ENCODE peak calls at places on chromosome 2, in seven cellular contexts. F is Caki2; M is hypothalamus; N is substantia nigra; D is NCI-H1105 treated with DMSO at 0.1 percent for 48 hours; X is activated CD4-positive, alpha-beta T cell treated with anti-CD3 and anti-CD28 coated beads for 4 hours; R is fibroblast of the aortic adventitia. L is an unnamed sample.

GRCh38 chr2:97712693-97713295 is 582 bp upstream of the ZAP70 start:
- DNase-seq in F (no peak), M (no peak), N (no peak), D (no peak), X (peak; percentile 62), R (no peak), L (no peak)

GRCh38 chr2:111930875-111931274 is 32.5 kb downstream of the MERTK start:
- DNase-seq in F (peak; percentile 69), M (no peak), N (no peak), D (no peak), X (no peak), R (peak; percentile 82), L (no peak)

GRCh38 chr2:233076749-233077148 is 16.6 kb downstream of the INPP5D start:
- DNase-seq in F (no peak), M (no peak), N (no peak), D (no peak), X (no peak), R (no peak), L (no peak)

GRCh38 chr2:74081030-74081429 is 66.7 kb downstream of the BOLA3 start:
- DNase-seq in F (no peak), M (no peak), N (no peak), D (no peak), X (no peak), R (no peak), L (no peak)

GRCh38 chr2:62817348-62817747 is 111.8 kb downstream of the EHBP1 start:
- DNase-seq in F (no peak), M (no peak), N (no peak), D (no peak), X (no peak), R (no peak), L (no peak)

GRCh38 chr2:231479455-231479854 is 15.2 kb upstream of the NCL start:
- DNase-seq in F (no peak), M (no peak), N (no peak), D (no peak), X (no peak), R (no peak), L (no peak)

GRCh38 chr2:157837851-157838441 is 38.2 kb downstream of the ACVR1 start:
- DNase-seq in F (no peak), M (no peak), N (peak; percentile 13), D (peak; percentile 78), X (no peak), R (peak; percentile 57), L (no peak)

GRCh38 chr2:225020157-225020864 is 22.0 kb downstream of the DOCK10 start:
- DNase-seq in F (no peak), M (no peak), N (no peak), D (no peak), X (no peak), R (no peak), L (no peak)

GRCh38 chr2:11746807-11747459 is 501 bp downstream of the LPIN1 start:
- DNase-seq in F (no peak), M (no peak), N (no peak), D (peak; percentile 56), X (no peak), R (no peak), L (peak; percentile 62)